ENCODE peak calls at places on chromosomes 6 and 20, in eight cellular contexts. P, Z, M, C, V, N, S and U are unnamed samples.

GRCh38 chr20:47377122-47377722 is 20.7 kb upstream of the ZMYND8 start:
- DNase-seq in S (no peak), N (no peak), C (no peak), M (no peak), V (no peak), P (no peak), Z (no peak), U (no peak)

GRCh38 chr20:44601801-44602204 is 19.4 kb downstream of the PKIG start:
- DNase-seq in N (peak; percentile 82), M (peak; percentile 88), Z (peak; percentile 86), V (no peak), C (no peak), S (peak; percentile 87), P (peak; percentile 34), U (no peak)

GRCh38 chr20:31606928-31607639 is 2.0 kb downstream of the ID1 start:
- DNase-seq in P (peak; percentile 90), N (peak; percentile 95), M (peak; percentile 86), S (peak; percentile 67), Z (peak; percentile 81), V (peak; percentile 99), C (peak; percentile 69), U (peak; percentile 67)

GRCh38 chr6:35360349-35361138 is 18.2 kb downstream of the PPARD start:
- DNase-seq in V (peak; percentile 97), M (peak; percentile 76), Z (peak; percentile 69), C (peak; percentile 74), S (peak; percentile 36), N (peak; percentile 52), P (peak; percentile 61), U (peak; percentile 79)

GRCh38 chr6:1498491-1499113 is 109.2 kb downstream of the FOXF2 start:
- DNase-seq in P (no peak), S (peak; percentile 38), C (no peak), Z (no peak), V (peak; percentile 15), N (peak; percentile 49), M (no peak), U (peak; percentile 27)

GRCh38 chr20:36341331-36342020 is 35.3 kb downstream of the DLGAP4 start:
- DNase-seq in P (no peak), S (no peak), C (no peak), Z (no peak), V (no peak), M (no peak), N (no peak), U (no peak)

GRCh38 chr6:141164042-141164748 is 968.5 kb upstream of the GJE1 start:
- DNase-seq in P (peak; percentile 47), S (peak; percentile 42), M (no peak), N (no peak), C (no peak), V (no peak), Z (no peak), U (no peak)

GRCh38 chr6:149028767-149029405 is 282.1 kb downstream of the UST start:
- DNase-seq in M (peak; percentile 87), S (peak; percentile 95), V (peak; percentile 96), P (peak; percentile 92), C (no peak), Z (peak; percentile 80), N (peak; percentile 92), U (peak; percentile 90)

GRCh38 chr6:3075522-3076113 is 7.3 kb downstream of the RIPK1 start:
- DNase-seq in C (no peak), Z (no peak), S (no peak), V (peak; percentile 51), M (no peak), N (no peak), P (no peak), U (peak; percentile 84)

GRCh38 chr20:35329435-35330139 is 37.4 kb upstream of the FAM83C start:
- DNase-seq in V (peak; percentile 75), P (peak; percentile 56), N (peak; percentile 51), C (peak; percentile 84), Z (no peak), S (peak; percentile 28), M (no peak), U (peak; percentile 87)

GRCh38 chr6:153172815-153173214 is 41.7 kb upstream of the RGS17 start:
- DNase-seq in S (no peak), P (no peak), M (no peak), V (no peak), C (no peak), N (no peak), Z (no peak), U (no peak)

GRCh38 chr6:42297661-42298060 is 80.0 kb upstream of the MRPS10 start:
- DNase-seq in V (no peak), P (no peak), C (no peak), S (no peak), M (no peak), Z (no peak), N (no peak), U (no peak)

GRCh38 chr6:42774201-42774600 is 7.7 kb upstream of the BICRAL start:
- DNase-seq in C (no peak), V (no peak), M (no peak), Z (no peak), N (no peak), P (no peak), S (no peak), U (no peak)

GRCh38 chr6:75791881-75792280 is 42.8 kb downstream of the MYO6 start:
- DNase-seq in S (no peak), N (peak; percentile 28), M (no peak), Z (no peak), P (no peak), V (no peak), C (no peak), U (no peak)

GRCh38 chr6:43509984-43510826 is at the start of gene LRRC73:
- DNase-seq in N (peak; percentile 94), C (peak; percentile 83), V (peak; percentile 64), Z (peak; percentile 59), S (peak; percentile 68), M (peak; percentile 76), P (peak; percentile 93), U (peak; percentile 82)

GRCh38 chr6:27101824-27102223 is 145.7 kb upstream of the PRSS16 start:
- DNase-seq in N (no peak), M (no peak), S (no peak), C (no peak), Z (no peak), V (no peak), P (no peak), U (no peak)
- H2AFZ ChIP-seq in N (no peak overlapping the region), M (no peak overlapping the region), S (no peak overlapping the region), C (no peak overlapping the region), Z (no peak overlapping the region), V (peak overlapping the region; percentile 64), P (no peak overlapping the region), U (peak overlapping the region; percentile 69)

GRCh38 chr6:81561071-81561564 is 191.4 kb downstream of the TENT5A start:
- DNase-seq in P (peak; percentile 41), S (peak; percentile 23), M (peak; percentile 66), V (peak; percentile 69), N (peak; percentile 12), Z (peak; percentile 51), C (no peak), U (no peak)
- H2AFZ ChIP-seq in P (no peak overlapping the region), S (no peak overlapping the region), M (no peak overlapping the region), V (no peak overlapping the region), N (no peak overlapping the region), Z (no peak overlapping the region), C (no peak overlapping the region), U (no peak overlapping the region)

GRCh38 chr20:23939063-23939462 is 49.5 kb downstream of the GGTLC1 start:
- DNase-seq in Z (no peak), P (no peak), M (no peak), C (no peak), V (no peak), N (no peak), S (no peak), U (no peak)

GRCh38 chr20:23932256-23932655 is 52.7 kb upstream of the CST5 start:
- DNase-seq in C (no peak), S (no peak), M (no peak), V (no peak), N (no peak), P (no peak), Z (no peak), U (no peak)

GRCh38 chr20:23938118-23938438 is 50.5 kb downstream of the GGTLC1 start:
- DNase-seq in S (no peak), V (no peak), Z (no peak), M (no peak), P (no peak), N (no peak), C (no peak), U (no peak)

GRCh38 chr20:23939641-23940040 is 48.9 kb downstream of the GGTLC1 start:
- DNase-seq in C (no peak), P (no peak), Z (no peak), M (no peak), V (no peak), S (no peak), N (no peak), U (no peak)

DNA sequence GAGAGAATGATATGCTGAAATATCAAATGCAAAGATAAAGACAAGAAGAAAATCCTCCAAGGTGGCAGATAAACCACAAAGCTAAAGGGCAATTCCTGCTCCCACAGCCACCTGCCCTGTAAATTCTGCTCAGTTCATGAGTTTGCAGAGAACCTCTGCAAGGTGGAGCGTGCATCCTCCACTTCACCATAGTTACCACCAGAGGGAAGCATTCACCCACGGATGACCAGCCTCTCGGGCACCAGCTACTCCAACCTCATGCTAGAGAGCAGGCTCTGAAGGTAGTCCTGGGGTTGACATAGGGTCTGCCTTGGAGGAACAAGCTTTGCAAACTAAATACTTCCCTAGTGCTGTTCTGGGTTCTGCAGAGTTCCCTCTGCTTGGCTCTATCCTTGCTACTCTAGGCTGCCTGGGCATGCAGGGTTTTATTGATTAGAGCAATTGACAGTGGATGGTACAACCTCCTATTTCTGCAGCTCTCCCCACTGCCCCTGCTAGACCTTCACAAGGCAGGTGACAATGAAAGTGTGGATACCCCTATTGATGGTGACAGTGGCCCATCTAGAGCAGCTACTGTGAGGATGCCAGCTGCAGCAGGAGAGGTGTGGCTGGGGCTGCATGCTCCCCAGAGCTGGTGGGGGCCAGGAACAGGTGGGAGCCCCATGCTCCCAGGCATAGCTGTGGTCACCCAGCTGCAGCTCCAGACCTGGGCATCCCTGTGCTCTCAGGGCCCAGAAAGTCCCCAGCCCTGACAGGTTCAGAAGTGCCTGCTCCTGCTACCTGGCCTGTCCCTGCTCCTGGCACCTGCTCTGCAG is 51.1 kb downstream of the GGTLC1 start:
- DNase-seq in S (peak; percentile 36), V (peak; percentile 52), C (peak; percentile 80), N (peak; percentile 73), M (peak; percentile 7), Z (no peak), P (peak; percentile 84), U (peak; percentile 73)
- H2AFZ ChIP-seq in S (no peak overlapping the region), V (no peak overlapping the region), C (no peak overlapping the region), N (no peak overlapping the region), M (no peak overlapping the region), Z (no peak overlapping the region), P (no peak overlapping the region), U (no peak overlapping the region)

DNA sequence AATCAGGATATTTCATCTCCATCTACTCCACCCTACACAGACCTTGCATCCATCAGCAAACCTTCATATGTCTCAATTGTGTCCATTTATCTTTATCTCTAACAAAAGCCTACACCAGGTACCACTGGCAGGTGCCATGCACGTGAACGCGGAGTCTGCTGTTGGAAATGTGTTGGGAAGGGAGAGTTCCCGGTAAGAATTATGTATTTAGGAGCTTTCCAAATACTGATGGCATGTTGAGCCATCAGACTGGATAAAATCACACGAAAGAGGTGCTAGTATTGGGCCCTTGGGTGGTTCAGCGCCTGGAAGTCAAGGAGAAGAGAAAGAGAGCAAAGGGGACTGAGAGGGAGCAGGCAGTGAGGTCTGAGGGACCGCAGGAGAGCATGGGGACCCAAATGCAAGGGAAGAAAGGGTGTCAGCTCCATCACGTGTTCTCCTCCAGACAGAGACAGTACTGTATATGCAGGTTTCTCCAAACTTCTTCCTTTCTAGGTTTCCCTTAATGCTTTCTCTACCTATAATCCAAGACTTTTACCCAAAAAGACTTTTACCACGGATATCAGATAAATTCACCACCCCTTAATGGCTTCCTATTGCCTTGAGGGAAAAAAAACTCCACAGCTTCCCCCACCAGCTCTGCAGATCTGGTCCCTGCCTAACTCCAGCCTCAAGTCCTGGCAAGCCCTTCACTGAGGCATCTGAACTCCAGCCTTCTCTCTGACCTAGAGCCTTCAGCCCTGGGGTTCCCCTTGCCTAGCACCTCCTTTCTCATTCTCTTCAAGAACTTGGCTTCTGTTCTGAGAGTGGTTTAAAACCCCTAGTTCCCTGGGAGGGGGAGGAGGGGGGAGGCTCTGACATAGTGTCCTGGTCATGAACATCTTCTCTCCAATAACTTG is 4.8 kb upstream of the ZNF217 start:
- DNase-seq in C (no peak), N (no peak), V (no peak), M (no peak), P (no peak), S (no peak), Z (no peak), U (no peak)
- H2AFZ ChIP-seq in C (no peak overlapping the region), N (no peak overlapping the region), V (no peak overlapping the region), M (no peak overlapping the region), P (no peak overlapping the region), S (peak overlapping the region; percentile 13), Z (no peak overlapping the region), U (peak overlapping the region; percentile 30)